ENCODE peak calls at places on chromosomes 16 and 17, in five cellular contexts. Y, M, V, U and G are unnamed samples.

GRCh38 chr16:81554993-81555392 is 110.4 kb downstream of the CMIP start:
- DNase-seq in M (no peak), V (peak), Y (no peak), U (no peak), G (no peak)

GRCh38 chr16:71423016-71423415 is 18.8 kb downstream of the TLE7 start:
- DNase-seq in U (no peak), Y (no peak), V (no peak), M (no peak), G (no peak)

GRCh38 chr17:69607162-69607834 is 192.8 kb downstream of the MAP2K6 start:
- DNase-seq in V (peak), M (no peak), Y (peak), U (peak), G (no peak)

GRCh38 chr17:79915850-79916430 is 76.7 kb upstream of the CBX4 start:
- DNase-seq in M (peak), U (no peak), Y (peak), V (peak), G (no peak)

GRCh38 chr17:54694287-54694887 is 206.3 kb upstream of the TOM1L1 start:
- DNase-seq in U (no peak), V (no peak), Y (no peak), M (no peak), G (no peak)

GRCh38 chr17:259341-259976 is 78.0 kb upstream of the DOC2B start:
- DNase-seq in M (no peak), Y (no peak), U (no peak), V (peak), G (no peak)

GRCh38 chr16:30104492-30104891 is 8.5 kb upstream of the YPEL3 start:
- DNase-seq in Y (no peak), V (no peak), M (no peak), U (no peak), G (no peak)

GRCh38 chr16:28925386-28926228 is 569 bp upstream of the RABEP2 start:
- DNase-seq in U (peak), V (peak), M (peak), Y (no peak), G (peak)

GRCh38 chr16:26598061-26598460 is 468.7 kb upstream of the C16orf82 start:
- DNase-seq in M (peak), V (no peak), Y (no peak), U (peak), G (peak)

GRCh38 chr16:2752850-2753522 is 548 bp downstream of the SRRM2 start:
- DNase-seq in V (peak), M (no peak), U (no peak), Y (peak), G (peak)

GRCh38 chr16:11224096-11224893 is 31.7 kb downstream of the SOCS1 start:
- DNase-seq in U (peak), M (peak), V (peak), Y (peak), G (peak)

GRCh38 chr17:1143573-1143972 is 36.2 kb downstream of the ABR start:
- DNase-seq in Y (no peak), M (no peak), V (peak), U (no peak), G (no peak)

GRCh38 chr16:11003141-11003540 is 58.8 kb downstream of the CLEC16A start:
- DNase-seq in V (no peak), M (no peak), U (no peak), Y (no peak), G (no peak)

GRCh38 chr16:14101415-14101814 is 30.3 kb downstream of the MRTFB start:
- DNase-seq in V (no peak), U (no peak), M (peak), Y (no peak), G (no peak)

GRCh38 chr17:77248216-77249054 is 107.7 kb downstream of the SEC14L1 start:
- DNase-seq in V (no peak), Y (no peak), M (no peak), U (no peak), G (no peak)

GRCh38 chr16:57863434-57864160 is 61.3 kb upstream of the KIFC3 start:
- DNase-seq in Y (no peak), M (peak), U (no peak), V (peak), G (no peak)

GRCh38 chr17:79831367-79832210 is 7.7 kb downstream of the CBX4 start:
- DNase-seq in V (no peak), U (no peak), M (no peak), Y (no peak), G (no peak)

GRCh38 chr17:17235212-17236174 is 1.5 kb downstream of the FLCN start:
- DNase-seq in V (peak), M (no peak), U (no peak), Y (no peak), G (no peak)

GRCh38 chr17:50458290-50458689 is 10.4 kb downstream of the CHAD start:
- DNase-seq in M (no peak), Y (no peak), V (no peak), U (no peak), G (no peak)

GRCh38 chr16:68732068-68732680 is 4.9 kb upstream of the CDH1 start:
- DNase-seq in M (no peak), Y (peak), V (peak), U (no peak), G (no peak)

GRCh38 chr16:20763461-20764232 is at the start of gene ACSM3:
- DNase-seq in M (peak), U (peak), V (no peak), Y (peak), G (peak)

GRCh38 chr17:73412914-73413313 is 101.1 kb upstream of the CDC42EP4 start:
- DNase-seq in M (no peak), Y (no peak), U (no peak), V (no peak), G (no peak)

GRCh38 chr17:5841862-5842261 is 228.3 kb upstream of the WSCD1 start:
- DNase-seq in V (no peak), Y (no peak), U (no peak), M (no peak), G (no peak)

GRCh38 chr17:66541461-66542182 is 239.2 kb downstream of the PRKCA start:
- DNase-seq in U (no peak), V (peak), M (peak), Y (no peak), G (no peak)

GRCh38 chr17:6938637-6939036 is 57.2 kb upstream of the ALOX12 start:
- DNase-seq in Y (no peak), M (no peak), V (no peak), U (no peak), G (no peak)

GRCh38 chr16:25676820-25677219 is 14.9 kb upstream of the HS3ST4 start:
- DNase-seq in U (no peak), V (no peak), Y (no peak), M (no peak), G (no peak)